ENCODE peak calls at places on chromosomes 1 and 21, in five cellular contexts. T is transverse colon, V is stomach, K is prostate gland, E is sigmoid colon. N is an unnamed sample.

GRCh38 chr21:43767980-43768867 is 7.9 kb downstream of the CSTB start:
- DNase-seq in V (peak), T (peak), K (no peak), E (no peak), N (no peak)

GRCh38 chr1:228314315-228314657 is 92.3 kb downstream of the TRIM11 start:
- DNase-seq in E (no peak), K (no peak), V (no peak), T (no peak), N (no peak)

GRCh38 chr1:94000531-94001282 is 91.5 kb upstream of the GCLM start:
- DNase-seq in V (no peak), E (no peak), T (no peak), K (no peak), N (no peak)

GRCh38 chr1:113040041-113040440 is 33.0 kb upstream of the LRIG2 start:
- DNase-seq in K (no peak), E (no peak), T (no peak), V (no peak), N (no peak)

GRCh38 chr1:85911742-85912141 is 203.5 kb upstream of the ZNHIT6 start:
- DNase-seq in K (no peak), T (no peak), E (no peak), V (no peak), N (no peak)

GRCh38 chr1:212928323-212929281 is 21.7 kb upstream of the VASH2 start:
- DNase-seq in K (no peak), T (no peak), V (no peak), E (no peak), N (no peak)

GRCh38 chr1:202105571-202106339 is 17.0 kb upstream of the GPR37L1 start:
- DNase-seq in V (peak), K (no peak), T (peak), E (no peak), N (no peak)

GRCh38 chr1:20699558-20699957 is 18.2 kb downstream of the KIF17 start:
- DNase-seq in K (no peak), T (no peak), E (no peak), V (no peak), N (peak)

GRCh38 chr1:228180271-228180987 is 14.8 kb downstream of the IBA57 start:
- DNase-seq in K (no peak), E (peak), T (no peak), V (no peak), N (no peak)

GRCh38 chr1:160834945-160835565 is 27.6 kb downstream of the CD244 start:
- DNase-seq in E (no peak), T (peak), V (no peak), K (peak), N (no peak)

GRCh38 chr1:53919675-53920066 is 25.7 kb downstream of the DIO1 start:
- DNase-seq in K (no peak), V (no peak), E (no peak), T (no peak), N (no peak)

GRCh38 chr1:52056937-52057231 is 789 bp downstream of the BTF3L4 start:
- DNase-seq in E (no peak), K (no peak), T (no peak), V (no peak), N (no peak)
- H3K27ac ChIP-seq in E (peak), K (peak), T (peak), V (peak), N (peak)

GRCh38 chr21:31041295-31042079 is 3.2 kb upstream of the KRTAP19-8 start:
- DNase-seq in E (no peak), T (no peak), K (no peak), V (no peak), N (no peak)
- TF ChIP-seq CTCF in E (no peak), T (no peak), K (no peak), V (no peak), N (no peak)

GRCh38 chr1:11736746-11737639 is 1.1 kb downstream of the AGTRAP start:
- DNase-seq in K (peak), T (peak), V (peak), E (peak), N (no peak)
- TF ChIP-seq POLR2AphosphoS5 in K (peak), T (no peak), V (peak), E (peak), N (peak)

DNA sequence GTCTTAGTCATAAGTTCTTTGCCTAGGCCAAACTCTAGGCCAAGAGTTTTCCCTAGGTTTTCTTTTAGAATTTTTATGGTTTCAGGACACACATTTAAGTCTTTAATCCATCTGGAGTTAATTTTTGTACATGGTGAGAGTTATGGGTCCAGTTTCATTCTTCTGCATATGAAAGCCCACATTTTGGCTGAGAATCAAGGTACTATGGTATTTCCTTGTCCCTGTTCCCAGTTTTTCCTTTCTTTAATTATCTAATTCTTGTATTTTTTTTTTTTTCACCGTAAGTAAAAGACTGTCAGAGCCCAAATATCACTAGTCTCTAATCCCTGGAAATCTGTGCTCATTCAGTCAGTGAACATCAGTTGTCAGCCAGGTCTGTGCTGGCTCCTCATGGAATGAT is 105.4 kb downstream of the MAP3K21 start:
- DNase-seq in E (no peak), V (no peak), K (no peak), T (no peak), N (no peak)
- H3K27ac ChIP-seq in E (no peak), V (no peak), K (no peak), T (no peak), N (no peak)

GRCh38 chr1:47179023-47179987 is 10.5 kb downstream of the PDZK1IP1 start:
- DNase-seq in V (peak), K (peak), T (peak), E (peak), N (peak)
- TF ChIP-seq CTCF in V (no peak), K (peak), T (peak), E (peak), N (peak)

GRCh38 chr1:178575611-178576331 is 62.9 kb downstream of the TEX35 start:
- DNase-seq in E (no peak), K (no peak), T (no peak), V (no peak), N (no peak)
- TF ChIP-seq POLR2AphosphoS5 in E (no peak), K (no peak), T (no peak), V (no peak), N (no peak)

GRCh38 chr1:119962296-119962968 is 66.1 kb upstream of the ADAM30 start:
- DNase-seq in V (no peak), T (no peak), E (no peak), K (no peak), N (no peak)
- H3K27ac ChIP-seq in V (peak), T (no peak), E (peak), K (no peak), N (peak)